ENCODE peak calls at places on chromosomes 3 and 15, in nine cellular contexts. H, A, B, G, I, T, F, W and E are unnamed samples.
A peak's percentile ranks its signal among the peaks of the same experiment; 100 is the strongest.

GRCh38 chr15:68552773-68553172 is 26.0 kb upstream of the CORO2B start:
- DNase-seq in A (no peak), I (peak; percentile 25), B (peak; percentile 54), G (no peak), W (no peak), T (no peak), H (peak; percentile 48), F (no peak), E (no peak)

GRCh38 chr3:186166036-186166435 is 57.1 kb upstream of the ETV5 start:
- DNase-seq in B (no peak), T (no peak), H (no peak), A (no peak), G (no peak), W (no peak), F (no peak), I (no peak), E (no peak)

GRCh38 chr3:61979645-61980430 is 393.5 kb downstream of the FEZF2 start:
- DNase-seq in F (peak; percentile 38), I (peak; percentile 35), T (no peak), H (no peak), A (no peak), W (no peak), B (peak; percentile 27), G (no peak), E (no peak)

GRCh38 chr3:121690777-121691405 is 30.2 kb upstream of the HCLS1 start:
- DNase-seq in I (no peak), B (no peak), T (peak; percentile 39), W (no peak), A (peak; percentile 3), G (no peak), F (no peak), H (no peak), E (no peak)

GRCh38 chr3:136473716-136474326 is 223.7 kb downstream of the PCCB start:
- DNase-seq in T (no peak), A (no peak), I (no peak), H (no peak), W (no peak), B (peak; percentile 18), G (no peak), F (no peak), E (no peak)

GRCh38 chr3:100042577-100042981 is 71.7 kb downstream of the FILIP1L start:
- DNase-seq in G (no peak), I (peak; percentile 82), A (no peak), H (no peak), B (no peak), F (no peak), W (no peak), T (no peak), E (no peak)

GRCh38 chr15:90903733-90904536 is 833 bp downstream of the MAN2A2 start:
- DNase-seq in B (peak; percentile 20), H (no peak), F (peak; percentile 59), A (no peak), T (no peak), G (no peak), I (peak; percentile 14), W (no peak), E (peak; percentile 33)

GRCh38 chr3:14336414-14337285 is 65.8 kb upstream of the SLC6A6 start:
- DNase-seq in H (no peak), W (no peak), G (no peak), T (no peak), A (peak; percentile 75), B (no peak), F (no peak), I (no peak), E (no peak)

GRCh38 chr15:63040954-63041353 is 1.6 kb upstream of the TPM1 start:
- DNase-seq in W (no peak), B (no peak), A (no peak), F (peak; percentile 86), I (no peak), G (no peak), T (no peak), H (no peak), E (no peak)

GRCh38 chr3:194189243-194189791 is 53.4 kb downstream of the HES1 start:
- DNase-seq in A (no peak), H (peak; percentile 61), G (no peak), W (no peak), I (no peak), F (no peak), T (no peak), B (no peak), E (no peak)

GRCh38 chr3:4533489-4534443 is 40.6 kb downstream of the ITPR1 start:
- DNase-seq in W (no peak), T (no peak), H (no peak), A (no peak), G (no peak), B (no peak), F (no peak), I (no peak), E (peak; percentile 62)

GRCh38 chr3:95356764-95357501 is 1294.1 kb downstream of the NSUN3 start:
- DNase-seq in H (no peak), F (no peak), G (no peak), I (no peak), B (no peak), W (no peak), A (no peak), T (no peak), E (no peak)

GRCh38 chr3:13262493-13263211 is 157.5 kb downstream of the NUP210 start:
- DNase-seq in T (no peak), B (peak; percentile 22), H (no peak), A (peak; percentile 57), W (no peak), I (no peak), F (no peak), G (no peak), E (peak; percentile 61)

GRCh38 chr3:48503406-48504050 is 446 bp downstream of the SHISA5 start:
- DNase-seq in A (no peak), G (peak; percentile 50), B (no peak), F (peak; percentile 18), T (peak; percentile 27), I (peak; percentile 75), W (no peak), H (peak; percentile 86), E (peak; percentile 31)

GRCh38 chr3:116561529-116561928 is 116.2 kb upstream of the LSAMP start:
- DNase-seq in T (no peak), A (no peak), W (no peak), B (peak; percentile 3), H (no peak), G (no peak), I (no peak), F (no peak), E (no peak)

GRCh38 chr3:126873416-126873815 is 109.5 kb upstream of the PLXNA1 start:
- DNase-seq in T (no peak), F (no peak), G (no peak), I (no peak), A (no peak), H (no peak), B (no peak), W (no peak), E (no peak)

GRCh38 chr3:12372762-12373280 is 84.0 kb downstream of the PPARG start:
- DNase-seq in H (no peak), W (no peak), I (peak; percentile 41), A (no peak), G (no peak), B (no peak), F (no peak), T (no peak), E (no peak)

DNA sequence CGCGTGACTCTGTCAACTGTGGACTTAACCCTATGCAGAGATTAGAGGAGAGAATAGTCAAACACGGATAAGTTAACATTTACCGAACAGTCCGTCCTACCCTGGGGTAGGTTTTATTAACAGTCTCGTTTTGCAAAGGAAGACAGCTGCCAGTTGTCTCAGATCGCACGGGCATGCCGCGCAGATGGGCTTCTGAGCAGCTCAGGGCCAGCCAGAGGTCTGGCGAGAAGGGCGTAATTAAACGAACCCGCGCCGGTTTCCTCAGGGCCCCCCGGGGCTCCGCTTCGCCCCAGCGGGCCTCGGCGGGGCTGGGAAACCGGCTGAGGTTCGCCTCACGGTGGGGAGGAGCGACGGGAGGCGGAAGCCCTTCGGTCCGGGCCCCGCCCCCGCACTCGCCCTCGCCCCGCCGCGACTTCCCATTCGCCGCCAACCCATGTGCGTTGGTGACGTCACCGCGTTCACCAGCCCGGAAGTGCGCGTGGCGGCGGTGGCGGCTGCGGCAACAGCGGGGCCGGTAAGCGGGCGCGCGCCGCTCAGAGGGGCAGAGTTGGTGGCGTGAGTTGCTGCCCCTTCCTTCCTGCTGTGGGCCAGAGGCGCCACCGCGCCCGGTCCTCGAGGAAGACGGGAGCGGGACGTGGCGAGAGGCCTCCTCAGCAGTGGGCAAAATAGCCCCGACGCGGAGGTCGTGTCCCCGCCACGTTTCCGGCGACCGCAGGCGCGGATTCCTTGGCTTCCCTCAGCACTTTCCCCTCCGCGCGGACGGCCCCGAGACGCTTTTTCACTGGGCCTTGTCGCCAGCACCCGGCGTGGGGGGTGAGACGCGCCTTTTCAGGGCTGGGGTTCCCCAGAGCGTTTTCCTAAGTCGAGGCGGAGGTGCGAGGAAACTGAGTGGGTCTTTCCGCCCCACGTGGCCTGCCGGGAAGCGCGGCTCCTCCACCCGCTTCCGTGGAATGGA is at the start of gene TRNT1:
- DNase-seq in B (peak; percentile 96), F (peak; percentile 97), A (peak; percentile 94), T (peak; percentile 97), H (peak; percentile 96), G (peak; percentile 97), W (peak; percentile 90), I (peak; percentile 98), E (peak; percentile 89)
- TF ChIP-seq CTCF in B (no peak), F (no peak), A (no peak), T (no peak), H (peak; percentile 15), G (no peak), W (no peak), I (no peak), E (no peak)

GRCh38 chr3:179991104-179991503 is 45.6 kb downstream of the PEX5L start:
- DNase-seq in G (no peak), T (no peak), B (no peak), F (no peak), H (no peak), W (no peak), A (no peak), I (no peak), E (no peak)
- TF ChIP-seq CTCF in G (no peak), T (no peak), B (no peak), F (no peak), H (no peak), W (no peak), A (no peak), I (no peak), E (no peak)

DNA sequence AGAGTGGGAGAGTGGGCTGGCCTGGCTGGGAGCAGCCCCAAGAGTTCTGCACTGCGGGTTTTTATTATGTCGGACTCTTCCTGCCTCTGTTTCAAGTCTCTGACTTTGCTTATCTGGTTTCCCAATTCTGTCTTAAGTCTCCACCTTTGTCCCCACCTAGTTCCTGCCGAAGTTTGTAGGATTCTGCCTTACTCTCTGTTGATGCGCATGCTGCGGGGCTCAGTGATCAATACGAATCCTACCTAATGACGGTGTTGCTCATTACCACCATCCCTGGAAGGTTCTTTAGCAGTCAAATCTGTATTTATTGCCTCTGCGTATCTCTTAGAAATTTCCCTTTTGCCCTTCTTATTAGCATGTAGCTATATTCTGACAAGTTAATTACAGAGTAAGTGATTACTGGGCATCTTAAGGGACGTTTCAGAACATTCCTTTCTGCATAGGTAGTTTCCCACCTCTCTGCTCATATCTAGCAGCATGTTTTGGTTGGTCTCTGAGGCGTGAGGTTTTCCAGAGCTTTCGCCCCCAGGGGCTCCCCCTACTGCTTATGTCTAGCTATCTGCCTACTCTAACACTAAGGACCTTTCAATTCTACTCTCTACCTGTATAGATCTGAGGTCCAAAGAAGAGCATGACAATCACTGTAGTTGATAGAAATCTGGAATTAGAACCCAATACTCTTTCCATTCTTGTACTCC is 236.0 kb upstream of the EIF1B start:
- DNase-seq in G (no peak), T (no peak), I (no peak), B (no peak), W (no peak), F (peak; percentile 22), H (no peak), A (no peak), E (peak; percentile 44)
- TF ChIP-seq CTCF in G (no peak), T (no peak), I (no peak), B (no peak), W (peak; percentile 36), F (peak; percentile 20), H (no peak), A (peak; percentile 27), E (no peak)

GRCh38 chr3:120147072-120147871 is 53.0 kb upstream of the GSK3B start:
- DNase-seq in H (no peak), B (peak; percentile 18), F (no peak), I (no peak), G (no peak), T (peak; percentile 32), A (peak; percentile 54), W (no peak), E (no peak)
- TF ChIP-seq CTCF in H (no peak), B (peak; percentile 24), F (no peak), I (no peak), G (no peak), T (peak; percentile 26), A (peak; percentile 78), W (peak; percentile 14), E (no peak)